ENCODE peak calls at places on chromosomes 6 and 20, in six cellular contexts. Z is epithelial cell of esophagus, L is GM20000, U is fibroblast of lung, F is progenitor cell of endocrine pancreas, T is AG04450. N is an unnamed sample.

GRCh38 chr6:13296536-13296997 is 31.8 kb downstream of the TBC1D7 start:
- DNase-seq in Z (no peak), L (no peak), U (no peak), F (no peak), T (no peak), N (no peak)

GRCh38 chr20:56955673-56956072 is 310.8 kb downstream of the BMP7 start:
- DNase-seq in Z (no peak), L (no peak), U (no peak), F (no peak), T (no peak), N (peak)

GRCh38 chr6:137813308-137813707 is 53.8 kb upstream of the TNFAIP3 start:
- DNase-seq in Z (peak), L (no peak), U (no peak), F (no peak), T (no peak), N (peak)

GRCh38 chr6:140062042-140063041 is 687.9 kb upstream of the CITED2 start:
- DNase-seq in Z (peak), L (no peak), U (peak), F (no peak), T (peak), N (peak)

GRCh38 chr6:16240618-16241320 is 2.4 kb downstream of the GMPR start:
- DNase-seq in Z (no peak), L (no peak), U (no peak), F (no peak), T (no peak), N (no peak)

GRCh38 chr6:71979911-71980310 is 93.6 kb downstream of the RIMS1 start:
- DNase-seq in Z (peak), L (no peak), U (no peak), F (no peak), T (no peak), N (peak)

GRCh38 chr6:96898241-96898851 is 655 bp upstream of the NDUFAF4 start:
- DNase-seq in Z (peak), L (no peak), U (peak), F (no peak), T (no peak), N (peak)

GRCh38 chr6:36838896-36839818 is at the start of gene CPNE5:
- DNase-seq in Z (no peak), L (no peak), U (no peak), F (no peak), T (no peak), N (no peak)

GRCh38 chr6:34922177-34922663 is 33.2 kb downstream of the ANKS1A start:
- DNase-seq in Z (peak), L (no peak), U (peak), F (no peak), T (peak), N (peak)

GRCh38 chr6:85644374-85644762 is 1.7 kb upstream of the SYNCRIP start:
- DNase-seq in Z (no peak), L (no peak), U (no peak), F (no peak), T (no peak), N (no peak)

GRCh38 chr20:50517817-50518154 is 7.6 kb downstream of the PTPN1 start:
- DNase-seq in Z (no peak), L (no peak), U (no peak), F (no peak), T (no peak), N (no peak)

GRCh38 chr6:43983632-43984031 is 143.6 kb downstream of the MRPL14 start:
- DNase-seq in Z (no peak), L (no peak), U (no peak), F (no peak), T (no peak), N (no peak)

GRCh38 chr6:27478141-27478705 is 5.3 kb upstream of the ZNF184 start:
- DNase-seq in Z (peak), L (no peak), U (peak), F (no peak), T (peak), N (no peak)

GRCh38 chr6:111700135-111700690 is 94.5 kb upstream of the TRAF3IP2 start:
- DNase-seq in Z (no peak), L (no peak), U (no peak), F (no peak), T (no peak), N (no peak)
- TF ChIP-seq CTCF in Z (no peak), L (no peak), U (no peak), F (no peak), T (no peak), N (no peak)

DNA sequence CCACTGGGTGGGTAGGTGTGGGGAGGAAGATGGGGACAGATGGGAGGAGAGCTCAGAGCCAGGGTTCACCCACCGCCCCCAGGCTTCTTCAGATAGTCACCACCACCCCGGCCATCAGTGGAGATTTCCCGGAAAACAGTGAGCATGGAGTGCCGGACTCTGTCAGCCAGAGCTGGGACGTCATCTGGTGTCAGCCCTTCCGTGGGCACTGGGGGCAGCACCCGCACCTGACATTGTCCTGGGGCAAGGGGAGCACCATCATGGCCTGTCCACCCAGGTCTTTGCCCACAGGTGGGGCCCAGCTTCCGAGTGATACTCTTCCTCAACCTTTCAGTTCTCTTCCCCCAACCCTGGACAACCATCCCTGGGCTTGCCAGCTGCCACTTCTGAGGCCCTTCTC is 4.8 kb downstream of the EGFL8 start:
- DNase-seq in Z (no peak), L (no peak), U (no peak), F (no peak), T (no peak), N (no peak)
- TF ChIP-seq CTCF in Z (no peak), L (no peak), U (no peak), F (peak), T (no peak), N (no peak)

GRCh38 chr20:62887147-62887859 is 25.7 kb upstream of the TCFL5 start:
- DNase-seq in Z (peak), L (no peak), U (peak), F (no peak), T (peak), N (no peak)
- TF ChIP-seq CTCF in Z (no peak), L (no peak), U (peak), F (no peak), T (peak), N (no peak)

GRCh38 chr6:116633685-116634084 is 17.4 kb downstream of the RSPH4A start:
- DNase-seq in Z (no peak), L (peak), U (no peak), F (no peak), T (no peak), N (peak)
- TF ChIP-seq CTCF in Z (peak), L (no peak), U (peak), F (peak), T (peak), N (peak)

GRCh38 chr6:25883991-25884390 is 9.9 kb upstream of the SLC17A3 start:
- DNase-seq in Z (peak), L (no peak), U (peak), F (no peak), T (no peak), N (peak)

GRCh38 chr6:25878721-25879322 is 4.8 kb upstream of the SLC17A3 start:
- DNase-seq in Z (no peak), L (no peak), U (no peak), F (no peak), T (no peak), N (no peak)

GRCh38 chr6:25883536-25883935 is 9.5 kb upstream of the SLC17A3 start:
- DNase-seq in Z (no peak), L (no peak), U (peak), F (no peak), T (no peak), N (peak)

GRCh38 chr6:25880601-25881000 is 6.6 kb upstream of the SLC17A3 start:
- DNase-seq in Z (no peak), L (no peak), U (no peak), F (no peak), T (no peak), N (no peak)

DNA sequence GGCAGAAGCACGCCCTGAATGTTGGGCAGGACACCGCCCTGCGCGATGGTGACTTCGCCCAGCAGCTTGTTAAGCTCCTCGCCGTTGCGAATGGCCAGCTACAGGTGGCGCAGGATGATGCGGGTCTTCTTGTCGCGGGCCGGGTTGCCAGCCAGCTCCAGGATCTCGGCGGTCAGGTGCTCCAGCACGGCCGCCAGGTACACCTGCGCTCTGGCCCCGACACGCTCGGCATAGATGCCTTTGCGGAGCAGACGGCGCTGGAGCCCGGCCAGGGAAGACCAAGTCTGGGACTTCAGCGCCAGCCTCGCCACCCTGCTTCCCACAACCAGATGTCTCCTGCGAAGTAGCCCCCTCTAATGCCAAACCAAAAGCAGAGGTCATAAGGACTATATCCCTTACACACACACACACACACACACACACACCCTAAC is 8.0 kb upstream of the SLC17A3 start:
- DNase-seq in Z (no peak), L (no peak), U (no peak), F (peak), T (no peak), N (no peak)
- TF ChIP-seq CTCF in Z (no peak), L (no peak), U (no peak), F (no peak), T (no peak), N (no peak)

DNA sequence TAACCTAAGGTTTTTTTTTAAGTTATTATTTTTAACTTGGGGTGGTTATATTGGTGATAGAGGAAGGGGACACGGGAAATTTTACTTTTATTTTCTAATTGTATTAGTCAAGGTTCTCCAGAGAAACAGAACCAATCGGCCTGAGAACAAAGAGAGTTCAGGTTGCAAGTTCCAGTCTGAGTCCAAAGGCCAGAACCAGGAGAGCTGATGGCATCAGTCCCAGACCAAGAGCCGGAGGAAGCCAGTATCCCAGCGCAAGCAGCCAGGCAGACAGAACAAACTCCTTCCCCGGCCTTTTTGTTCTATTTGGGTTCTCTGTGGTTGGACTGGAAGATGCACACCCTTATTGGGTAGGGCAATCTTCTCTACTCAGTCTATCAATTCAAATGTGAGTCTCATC is 103.5 kb upstream of the SSTR4 start:
- DNase-seq in Z (no peak), L (no peak), U (no peak), F (no peak), T (no peak), N (no peak)
- TF ChIP-seq CTCF in Z (no peak), L (no peak), U (no peak), F (no peak), T (no peak), N (no peak)

GRCh38 chr6:130037207-130037811 is 18.9 kb downstream of the L3MBTL3 start:
- DNase-seq in Z (peak), L (no peak), U (no peak), F (no peak), T (no peak), N (peak)
- TF ChIP-seq CTCF in Z (peak), L (no peak), U (peak), F (peak), T (peak), N (peak)

DNA sequence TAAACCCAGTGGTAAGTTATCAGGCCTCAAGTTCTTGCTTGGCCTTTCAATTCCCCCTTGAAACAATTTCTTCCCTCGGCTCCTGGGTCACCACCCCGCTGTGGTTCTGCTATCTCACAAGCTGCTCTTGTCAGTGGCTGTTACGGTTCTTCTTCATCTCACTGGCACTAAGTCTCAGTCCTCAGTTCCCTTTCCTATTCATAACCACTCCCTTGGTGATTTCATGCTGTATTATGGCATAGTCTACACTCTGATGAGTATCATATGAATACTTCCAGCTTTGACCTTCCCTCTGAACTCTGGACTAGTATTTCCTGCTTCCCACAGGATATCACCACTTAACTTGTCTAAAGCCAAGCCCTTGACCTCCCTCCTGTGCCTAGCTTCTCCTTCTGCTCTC is 7.9 kb downstream of the TAAR1 start:
- DNase-seq in Z (peak), L (no peak), U (no peak), F (no peak), T (no peak), N (no peak)
- TF ChIP-seq CTCF in Z (no peak), L (no peak), U (no peak), F (no peak), T (no peak), N (no peak)

GRCh38 chr6:3829285-3829684 is 19.9 kb upstream of the FAM50B start:
- DNase-seq in Z (no peak), L (no peak), U (no peak), F (no peak), T (no peak), N (no peak)

GRCh38 chr6:3823671-3824070 is 25.5 kb upstream of the FAM50B start:
- DNase-seq in Z (no peak), L (no peak), U (no peak), F (no peak), T (no peak), N (no peak)

GRCh38 chr6:3825851-3826581 is 23.2 kb upstream of the FAM50B start:
- DNase-seq in Z (peak), L (no peak), U (peak), F (no peak), T (peak), N (peak)

GRCh38 chr6:3822747-3823445 is 26.3 kb upstream of the FAM50B start:
- DNase-seq in Z (peak), L (no peak), U (no peak), F (no peak), T (no peak), N (no peak)

GRCh38 chr6:3825331-3825831 is 23.8 kb upstream of the FAM50B start:
- DNase-seq in Z (peak), L (no peak), U (peak), F (no peak), T (no peak), N (peak)
- TF ChIP-seq CTCF in Z (peak), L (no peak), U (peak), F (peak), T (peak), N (peak)

GRCh38 chr6:100023798-100024197 is 29.8 kb upstream of the MCHR2 start:
- DNase-seq in Z (no peak), L (no peak), U (no peak), F (no peak), T (no peak), N (no peak)
- TF ChIP-seq CTCF in Z (no peak), L (no peak), U (no peak), F (no peak), T (no peak), N (no peak)

N was measured in MCF 10A.